ENCODE peak calls at places on chromosome 10, in nine cellular contexts. O is iPS DF 19.7, U is non-pigmented ciliary epithelial cell, G is NCI-H510A, I is upper lobe of left lung, R is nucleus accumbens, S is germinal center, V is neural crest cell, L is fibroblast of lung. T is an unnamed sample.

GRCh38 chr10:19819419-19820033 is 3.3 kb downstream of the PLXDC2 start:
- DNase-seq in U (no peak), I (no peak), S (peak), R (no peak), V (peak), G (no peak), O (no peak), L (peak), T (no peak)

GRCh38 chr10:73253226-73253557 is 748 bp upstream of the MRPS16 start:
- DNase-seq in I (no peak), O (no peak), R (no peak), S (no peak), G (no peak), L (no peak), V (no peak), U (no peak), T (no peak)

GRCh38 chr10:34280599-34281374 is 534.3 kb downstream of the PARD3 start:
- DNase-seq in G (no peak), O (no peak), S (no peak), U (peak), L (peak), I (no peak), V (no peak), R (no peak), T (no peak)

GRCh38 chr10:32379314-32379949 is 32.5 kb upstream of the EPC1 start:
- DNase-seq in O (no peak), L (peak), I (no peak), V (no peak), S (peak), G (no peak), U (peak), R (no peak), T (peak)

GRCh38 chr10:58771850-58772249 is 259.2 kb downstream of the BICC1 start:
- DNase-seq in U (no peak), V (no peak), O (no peak), S (no peak), I (no peak), R (no peak), G (no peak), L (no peak), T (no peak)

GRCh38 chr10:43375401-43376020 is 4.1 kb downstream of the FXYD4 start:
- DNase-seq in V (no peak), G (no peak), S (no peak), O (no peak), L (no peak), R (no peak), I (peak), U (no peak), T (no peak)

GRCh38 chr10:119206603-119207366 is 586 bp upstream of the GRK5 start:
- DNase-seq in V (peak), O (no peak), L (peak), R (peak), U (no peak), G (peak), S (peak), I (peak), T (peak)

GRCh38 chr10:44939691-44940401 is 19.8 kb upstream of the RASSF4 start:
- DNase-seq in R (no peak), S (no peak), I (no peak), U (no peak), L (no peak), G (no peak), O (no peak), V (no peak), T (no peak)

GRCh38 chr10:111261066-111261465 is 184.2 kb downstream of the ADRA2A start:
- DNase-seq in U (no peak), O (no peak), L (peak), R (no peak), V (no peak), G (no peak), I (no peak), S (no peak), T (no peak)

GRCh38 chr10:24857001-24857695 is 95.3 kb downstream of the PRTFDC1 start:
- DNase-seq in O (no peak), L (no peak), R (no peak), U (no peak), G (no peak), S (no peak), I (no peak), V (no peak), T (no peak)

GRCh38 chr10:28283251-28283650 is 19.6 kb downstream of the MPP7 start:
- DNase-seq in L (no peak), S (no peak), O (no peak), U (no peak), G (no peak), V (no peak), I (no peak), R (no peak), T (no peak)

GRCh38 chr10:28810062-28810870 is 132.9 kb downstream of the BAMBI start:
- DNase-seq in U (no peak), V (no peak), G (no peak), I (no peak), O (peak), L (no peak), R (no peak), S (no peak), T (no peak)

GRCh38 chr10:50286517-50286916 is 35.2 kb upstream of the ASAH2 start:
- DNase-seq in U (no peak), L (peak), I (no peak), O (no peak), R (no peak), G (no peak), V (no peak), S (no peak), T (no peak)

GRCh38 chr10:33055636-33056035 is 97.6 kb upstream of the ITGB1 start:
- DNase-seq in V (no peak), L (peak), U (peak), R (no peak), S (no peak), O (no peak), I (no peak), G (no peak), T (no peak)

GRCh38 chr10:24722676-24723385 is 856 bp downstream of the ARHGAP21 start:
- DNase-seq in L (peak), S (peak), G (no peak), R (peak), U (no peak), I (peak), O (no peak), V (peak), T (no peak)

GRCh38 chr10:96721207-96721572 is 876 bp upstream of the PIK3AP1 start:
- DNase-seq in U (no peak), R (no peak), S (no peak), O (peak), V (no peak), G (peak), L (no peak), I (no peak), T (no peak)